ENCODE peak calls at places on chromosomes 1 and 21, in ten cellular contexts. One of them, this sample, is unnamed.

GRCh38 chr21:44466351-44466954 is 11.1 kb downstream of the LRRC3 start:
- DNase-seq in HFF-Myc: no peak
- DNase-seq in CD8-positive, alpha-beta T cell: no peak
- DNase-seq in RWPE1: no peak
- DNase-seq in GM13977: no peak
- DNase-seq in GM12878: no peak
- DNase-seq in A673: no peak
- DNase-seq in IMR-90: no peak
- DNase-seq in kidney: no peak
- DNase-seq in foreskin fibroblast: no peak
- DNase-seq in this sample: no peak

GRCh38 chr1:185996211-185996610 is 262.0 kb downstream of the HMCN1 start:
- DNase-seq in HFF-Myc: no peak
- DNase-seq in foreskin fibroblast: peak
- DNase-seq in A673: no peak
- DNase-seq in GM12878: no peak
- DNase-seq in RWPE1: peak
- DNase-seq in CD8-positive, alpha-beta T cell: no peak
- DNase-seq in GM13977: no peak
- DNase-seq in kidney: no peak
- DNase-seq in IMR-90: peak
- DNase-seq in this sample: no peak

GRCh38 chr1:234875953-234876814 is 252.5 kb downstream of the TOMM20 start:
- DNase-seq in CD8-positive, alpha-beta T cell: no peak
- DNase-seq in IMR-90: peak
- DNase-seq in RWPE1: no peak
- DNase-seq in foreskin fibroblast: peak
- DNase-seq in GM12878: no peak
- DNase-seq in kidney: no peak
- DNase-seq in HFF-Myc: no peak
- DNase-seq in A673: no peak
- DNase-seq in GM13977: peak
- DNase-seq in this sample: no peak

GRCh38 chr1:240282061-240282830 is 190.6 kb downstream of the FMN2 start:
- DNase-seq in RWPE1: no peak
- DNase-seq in kidney: no peak
- DNase-seq in GM12878: no peak
- DNase-seq in IMR-90: peak
- DNase-seq in foreskin fibroblast: peak
- DNase-seq in HFF-Myc: no peak
- DNase-seq in GM13977: no peak
- DNase-seq in CD8-positive, alpha-beta T cell: no peak
- DNase-seq in A673: no peak
- DNase-seq in this sample: no peak

GRCh38 chr1:110870721-110871388 is 2.1 kb upstream of the CD53 start:
- DNase-seq in CD8-positive, alpha-beta T cell: no peak
- DNase-seq in IMR-90: no peak
- DNase-seq in A673: no peak
- DNase-seq in GM12878: no peak
- DNase-seq in RWPE1: no peak
- DNase-seq in GM13977: no peak
- DNase-seq in kidney: no peak
- DNase-seq in foreskin fibroblast: no peak
- DNase-seq in HFF-Myc: no peak
- DNase-seq in this sample: no peak

GRCh38 chr1:8947127-8947691 is 1.5 kb downstream of the CA6 start:
- DNase-seq in GM12878: no peak
- DNase-seq in IMR-90: no peak
- DNase-seq in foreskin fibroblast: no peak
- DNase-seq in CD8-positive, alpha-beta T cell: no peak
- DNase-seq in RWPE1: no peak
- DNase-seq in kidney: no peak
- DNase-seq in GM13977: no peak
- DNase-seq in A673: no peak
- DNase-seq in HFF-Myc: no peak
- DNase-seq in this sample: no peak

GRCh38 chr1:67441183-67441582 is 11.0 kb upstream of the SERBP1 start:
- DNase-seq in RWPE1: no peak
- DNase-seq in GM12878: no peak
- DNase-seq in HFF-Myc: no peak
- DNase-seq in CD8-positive, alpha-beta T cell: no peak
- DNase-seq in IMR-90: peak
- DNase-seq in foreskin fibroblast: peak
- DNase-seq in kidney: no peak
- DNase-seq in GM13977: no peak
- DNase-seq in A673: no peak
- DNase-seq in this sample: no peak

GRCh38 chr1:18932387-18932786 is 24.1 kb downstream of the IFFO2 start:
- DNase-seq in CD8-positive, alpha-beta T cell: no peak
- DNase-seq in A673: no peak
- DNase-seq in RWPE1: peak
- DNase-seq in GM13977: no peak
- DNase-seq in kidney: no peak
- DNase-seq in foreskin fibroblast: no peak
- DNase-seq in IMR-90: peak
- DNase-seq in GM12878: no peak
- DNase-seq in HFF-Myc: no peak
- DNase-seq in this sample: no peak

GRCh38 chr1:85604598-85604997 is 24.0 kb downstream of the CCN1 start:
- DNase-seq in CD8-positive, alpha-beta T cell: no peak
- DNase-seq in GM12878: no peak
- DNase-seq in RWPE1: no peak
- DNase-seq in GM13977: no peak
- DNase-seq in IMR-90: no peak
- DNase-seq in kidney: no peak
- DNase-seq in foreskin fibroblast: no peak
- DNase-seq in HFF-Myc: no peak
- DNase-seq in A673: no peak
- DNase-seq in this sample: no peak

GRCh38 chr1:232221790-232222499 is 408.0 kb downstream of the SIPA1L2 start:
- DNase-seq in foreskin fibroblast: peak
- DNase-seq in CD8-positive, alpha-beta T cell: no peak
- DNase-seq in A673: no peak
- DNase-seq in GM12878: no peak
- DNase-seq in GM13977: no peak
- DNase-seq in IMR-90: peak
- DNase-seq in RWPE1: peak
- DNase-seq in kidney: no peak
- DNase-seq in HFF-Myc: peak
- DNase-seq in this sample: no peak

GRCh38 chr1:36149973-36150295 is 648 bp upstream of the TRAPPC3 start:
- DNase-seq in kidney: no peak
- DNase-seq in CD8-positive, alpha-beta T cell: no peak
- DNase-seq in GM13977: no peak
- DNase-seq in HFF-Myc: no peak
- DNase-seq in GM12878: no peak
- DNase-seq in A673: no peak
- DNase-seq in foreskin fibroblast: peak
- DNase-seq in RWPE1: no peak
- DNase-seq in IMR-90: no peak
- DNase-seq in this sample: no peak

GRCh38 chr1:194693244-194693643 is 1506.8 kb upstream of the B3GALT2 start:
- DNase-seq in GM13977: no peak
- DNase-seq in GM12878: no peak
- DNase-seq in kidney: no peak
- DNase-seq in HFF-Myc: no peak
- DNase-seq in A673: no peak
- DNase-seq in RWPE1: no peak
- DNase-seq in IMR-90: no peak
- DNase-seq in CD8-positive, alpha-beta T cell: no peak
- DNase-seq in foreskin fibroblast: no peak
- DNase-seq in this sample: no peak

GRCh38 chr1:117556976-117557375 is 48.9 kb upstream of the TENT5C start:
- DNase-seq in RWPE1: no peak
- DNase-seq in foreskin fibroblast: no peak
- DNase-seq in GM12878: no peak
- DNase-seq in kidney: no peak
- DNase-seq in GM13977: no peak
- DNase-seq in IMR-90: no peak
- DNase-seq in HFF-Myc: no peak
- DNase-seq in CD8-positive, alpha-beta T cell: no peak
- DNase-seq in A673: no peak
- DNase-seq in this sample: no peak

GRCh38 chr1:186804669-186805068 is 24.1 kb upstream of the PLA2G4A start:
- DNase-seq in GM13977: no peak
- DNase-seq in RWPE1: no peak
- DNase-seq in A673: no peak
- DNase-seq in GM12878: no peak
- DNase-seq in CD8-positive, alpha-beta T cell: no peak
- DNase-seq in HFF-Myc: no peak
- DNase-seq in IMR-90: no peak
- DNase-seq in kidney: no peak
- DNase-seq in foreskin fibroblast: no peak
- DNase-seq in this sample: no peak

GRCh38 chr1:232029297-232029696 is 402.7 kb downstream of the DISC1 start:
- DNase-seq in CD8-positive, alpha-beta T cell: no peak
- DNase-seq in GM13977: no peak
- DNase-seq in kidney: no peak
- DNase-seq in IMR-90: no peak
- DNase-seq in HFF-Myc: no peak
- DNase-seq in A673: no peak
- DNase-seq in GM12878: no peak
- DNase-seq in foreskin fibroblast: no peak
- DNase-seq in RWPE1: no peak
- DNase-seq in this sample: no peak

GRCh38 chr1:65309317-65310077 is at the start of gene DNAJC6:
- DNase-seq in IMR-90: peak
- DNase-seq in HFF-Myc: no peak
- DNase-seq in foreskin fibroblast: peak
- DNase-seq in GM12878: no peak
- DNase-seq in GM13977: peak
- DNase-seq in CD8-positive, alpha-beta T cell: peak
- DNase-seq in RWPE1: peak
- DNase-seq in kidney: peak
- DNase-seq in A673: peak
- DNase-seq in this sample: peak

GRCh38 chr1:192609110-192610079 is 26.6 kb upstream of the RGS13 start:
- DNase-seq in HFF-Myc: no peak
- DNase-seq in GM13977: peak
- DNase-seq in IMR-90: no peak
- DNase-seq in kidney: peak
- DNase-seq in foreskin fibroblast: peak
- DNase-seq in A673: no peak
- DNase-seq in CD8-positive, alpha-beta T cell: peak
- DNase-seq in RWPE1: no peak
- DNase-seq in GM12878: peak
- DNase-seq in this sample: no peak
- TF ChIP-seq CTCF in HFF-Myc: no peak
- TF ChIP-seq CTCF in GM13977: peak
- TF ChIP-seq CTCF in IMR-90: no peak
- TF ChIP-seq CTCF in kidney: no peak
- TF ChIP-seq CTCF in foreskin fibroblast: no peak
- TF ChIP-seq CTCF in A673: no peak
- TF ChIP-seq CTCF in CD8-positive, alpha-beta T cell: no peak
- TF ChIP-seq CTCF in RWPE1: no peak
- TF ChIP-seq CTCF in GM12878: peak
- TF ChIP-seq CTCF in this sample: no peak

DNA sequence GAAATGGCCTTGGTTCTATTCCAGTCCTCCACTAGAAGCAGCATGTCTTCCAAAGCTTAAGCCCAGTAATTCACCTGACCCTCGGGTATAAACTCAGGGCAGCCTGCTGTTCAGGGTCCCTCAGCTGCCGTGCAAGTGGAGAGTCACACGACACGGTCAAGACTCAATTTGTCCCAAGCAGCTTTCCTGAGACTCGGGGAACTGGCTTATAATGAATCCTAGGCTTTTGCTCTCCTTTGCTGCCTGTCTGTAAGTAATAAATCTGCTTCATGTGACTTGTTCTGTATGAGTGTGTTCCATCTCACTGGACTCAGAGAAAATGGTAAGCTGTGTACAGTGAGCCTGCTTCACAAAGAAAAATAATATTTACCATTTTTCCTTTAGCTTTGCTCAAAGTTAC is 119.8 kb downstream of the CYYR1 start:
- DNase-seq in RWPE1: no peak
- DNase-seq in GM13977: no peak
- DNase-seq in IMR-90: no peak
- DNase-seq in A673: no peak
- DNase-seq in GM12878: no peak
- DNase-seq in kidney: no peak
- DNase-seq in CD8-positive, alpha-beta T cell: no peak
- DNase-seq in foreskin fibroblast: no peak
- DNase-seq in HFF-Myc: no peak
- DNase-seq in this sample: no peak
- TF ChIP-seq CTCF in RWPE1: no peak
- TF ChIP-seq CTCF in GM13977: no peak
- TF ChIP-seq CTCF in IMR-90: no peak
- TF ChIP-seq CTCF in A673: no peak
- TF ChIP-seq CTCF in GM12878: no peak
- TF ChIP-seq CTCF in kidney: no peak
- TF ChIP-seq CTCF in CD8-positive, alpha-beta T cell: no peak
- TF ChIP-seq CTCF in foreskin fibroblast: no peak
- TF ChIP-seq CTCF in HFF-Myc: no peak
- TF ChIP-seq CTCF in this sample: no peak

GRCh38 chr21:24729568-24729967 is 877.7 kb downstream of the MRPL39 start:
- DNase-seq in CD8-positive, alpha-beta T cell: no peak
- DNase-seq in IMR-90: peak
- DNase-seq in foreskin fibroblast: no peak
- DNase-seq in HFF-Myc: no peak
- DNase-seq in RWPE1: no peak
- DNase-seq in A673: no peak
- DNase-seq in GM12878: no peak
- DNase-seq in kidney: no peak
- DNase-seq in GM13977: no peak
- DNase-seq in this sample: no peak

GRCh38 chr21:24727803-24728425 is 879.4 kb downstream of the MRPL39 start:
- DNase-seq in foreskin fibroblast: no peak
- DNase-seq in CD8-positive, alpha-beta T cell: no peak
- DNase-seq in HFF-Myc: no peak
- DNase-seq in kidney: no peak
- DNase-seq in RWPE1: no peak
- DNase-seq in A673: no peak
- DNase-seq in GM12878: no peak
- DNase-seq in GM13977: no peak
- DNase-seq in IMR-90: peak
- DNase-seq in this sample: no peak
- TF ChIP-seq CTCF in foreskin fibroblast: no peak
- TF ChIP-seq CTCF in CD8-positive, alpha-beta T cell: no peak
- TF ChIP-seq CTCF in HFF-Myc: no peak
- TF ChIP-seq CTCF in kidney: no peak
- TF ChIP-seq CTCF in RWPE1: no peak
- TF ChIP-seq CTCF in A673: no peak
- TF ChIP-seq CTCF in GM12878: no peak
- TF ChIP-seq CTCF in GM13977: no peak
- TF ChIP-seq CTCF in IMR-90: no peak
- TF ChIP-seq CTCF in this sample: no peak

DNA sequence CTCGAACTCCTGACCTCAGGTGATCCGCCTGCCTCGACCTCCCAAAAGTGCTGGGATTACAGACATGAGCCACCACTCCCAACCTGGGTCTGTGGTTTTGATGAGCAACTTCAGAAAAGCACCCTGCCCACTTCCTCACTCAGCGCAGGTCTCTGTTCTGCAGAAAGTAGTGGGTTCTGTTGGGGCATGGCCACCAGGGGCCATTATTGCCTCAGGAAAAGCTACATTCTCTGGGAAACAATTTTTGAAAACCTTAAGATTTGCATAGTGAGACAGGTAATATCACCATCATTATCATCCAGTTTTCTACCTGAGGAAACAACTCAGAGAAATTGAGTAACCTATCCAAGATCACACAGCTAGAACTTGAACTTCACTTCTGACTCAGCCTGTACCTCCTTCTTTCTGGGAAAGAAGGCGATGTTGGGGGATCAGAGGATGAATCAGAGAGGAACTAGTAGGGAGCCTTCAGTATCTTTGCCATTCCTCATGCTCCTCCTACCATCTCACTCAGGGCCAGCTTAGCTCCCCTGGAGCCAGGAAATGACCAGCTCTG is 7.1 kb upstream of the NES start:
- DNase-seq in kidney: no peak
- DNase-seq in HFF-Myc: no peak
- DNase-seq in GM12878: no peak
- DNase-seq in CD8-positive, alpha-beta T cell: no peak
- DNase-seq in GM13977: no peak
- DNase-seq in A673: no peak
- DNase-seq in foreskin fibroblast: peak
- DNase-seq in IMR-90: peak
- DNase-seq in RWPE1: peak
- DNase-seq in this sample: no peak
- TF ChIP-seq CTCF in kidney: no peak
- TF ChIP-seq CTCF in HFF-Myc: no peak
- TF ChIP-seq CTCF in GM12878: peak
- TF ChIP-seq CTCF in CD8-positive, alpha-beta T cell: no peak
- TF ChIP-seq CTCF in GM13977: no peak
- TF ChIP-seq CTCF in A673: no peak
- TF ChIP-seq CTCF in foreskin fibroblast: no peak
- TF ChIP-seq CTCF in IMR-90: no peak
- TF ChIP-seq CTCF in RWPE1: no peak
- TF ChIP-seq CTCF in this sample: no peak

This sample was measured in nephron progenitor cell.